ENCODE peak calls at places on chromosomes 7 and 10, in seven cellular contexts. F, G, M, O, N, I and H are unnamed samples.

GRCh38 chr7:131111081-131111576 is 216.5 kb upstream of the MKLN1 start:
- DNase-seq in I (no peak), O (no peak), G (no peak), M (no peak), N (peak; percentile 38), F (peak; percentile 34), H (no peak)

GRCh38 chr10:10871312-10871711 is 146.4 kb upstream of the CELF2 start:
- DNase-seq in N (no peak), I (no peak), O (no peak), M (no peak), F (no peak), G (no peak), H (no peak)

GRCh38 chr10:191703-192518 is 56.7 kb downstream of the ZMYND11 start:
- DNase-seq in O (peak; percentile 19), G (no peak), M (no peak), N (no peak), F (no peak), I (no peak), H (no peak)

GRCh38 chr7:149334930-149335329 is 72.9 kb downstream of the ZNF783 start:
- DNase-seq in I (no peak), O (no peak), N (no peak), G (no peak), M (no peak), F (no peak), H (no peak)

GRCh38 chr7:2906197-2906931 is 62.3 kb upstream of the GNA12 start:
- DNase-seq in M (no peak), O (no peak), F (no peak), G (no peak), N (no peak), I (no peak), H (no peak)

GRCh38 chr10:49106451-49106850 is 8.9 kb downstream of the VSTM4 start:
- DNase-seq in O (no peak), I (no peak), F (no peak), G (no peak), N (no peak), M (no peak), H (no peak)

GRCh38 chr10:27504897-27505457 is 873 bp downstream of the RAB18 start:
- DNase-seq in I (no peak), N (no peak), M (no peak), F (no peak), G (no peak), O (no peak), H (no peak)

GRCh38 chr7:107035446-107035845 is 9.1 kb upstream of the PRKAR2B start:
- DNase-seq in I (no peak), G (no peak), O (no peak), N (peak; percentile 91), M (no peak), F (peak; percentile 27), H (no peak)

GRCh38 chr10:132891994-132892393 is 50.4 kb downstream of the CFAP46 start:
- DNase-seq in F (no peak), G (no peak), N (no peak), I (no peak), M (no peak), O (no peak), H (no peak)

GRCh38 chr10:76245951-76246495 is 814.6 kb downstream of the LRMDA start:
- DNase-seq in G (no peak), N (no peak), I (no peak), F (no peak), M (no peak), O (no peak), H (no peak)

GRCh38 chr10:6014241-6014761 is 37.0 kb upstream of the IL15RA start:
- DNase-seq in G (peak; percentile 27), F (peak; percentile 52), I (peak; percentile 30), O (peak; percentile 34), N (peak; percentile 55), M (no peak), H (peak; percentile 44)

GRCh38 chr10:131897297-131897899 is 3.4 kb upstream of the PPP2R2D start:
- DNase-seq in O (peak; percentile 60), G (no peak), M (no peak), I (no peak), F (no peak), N (peak; percentile 89), H (no peak)

GRCh38 chr7:135678612-135679575 is 16.6 kb downstream of the STMP1 start:
- DNase-seq in I (no peak), G (no peak), N (no peak), M (no peak), O (no peak), F (no peak), H (no peak)

GRCh38 chr7:27210441-27211083 is 10.7 kb upstream of the HOXA13 start:
- DNase-seq in N (peak; percentile 61), I (no peak), F (peak; percentile 85), M (no peak), G (no peak), O (no peak), H (peak; percentile 56)

GRCh38 chr10:95133016-95133752 is 60.9 kb upstream of the ACSM6 start:
- DNase-seq in N (peak; percentile 57), O (peak; percentile 88), M (peak; percentile 67), F (peak; percentile 41), G (peak; percentile 15), I (peak; percentile 45), H (peak; percentile 20)

GRCh38 chr7:156950381-156950858 is 908 bp downstream of the NOM1 start:
- DNase-seq in O (no peak), G (no peak), M (no peak), N (no peak), F (no peak), I (no peak), H (no peak)

GRCh38 chr10:48579251-48579960 is 25.5 kb downstream of the ARHGAP22 start:
- DNase-seq in F (peak; percentile 68), I (no peak), O (no peak), M (no peak), G (no peak), N (no peak), H (no peak)

GRCh38 chr10:29643785-29644501 is 9.2 kb upstream of the SVIL start:
- DNase-seq in M (no peak), N (no peak), F (no peak), O (no peak), G (no peak), I (no peak), H (no peak)

GRCh38 chr10:61262486-61263261 is 190.5 kb downstream of the TMEM26 start:
- DNase-seq in N (no peak), F (no peak), I (no peak), M (no peak), O (no peak), G (no peak), H (no peak)

GRCh38 chr7:128091106-128091505 is 59.9 kb upstream of the LRRC4 start:
- DNase-seq in F (no peak), I (no peak), O (no peak), G (no peak), M (no peak), N (no peak), H (no peak)

GRCh38 chr7:155343150-155343549 is 45.5 kb downstream of the INSIG1 start:
- DNase-seq in F (no peak), G (no peak), I (no peak), N (no peak), M (no peak), O (no peak), H (no peak)

GRCh38 chr7:132402096-132402495 is 174.2 kb downstream of the PLXNA4 start:
- DNase-seq in F (no peak), M (no peak), I (no peak), O (no peak), G (no peak), N (no peak), H (no peak)

GRCh38 chr7:132406039-132406438 is 170.2 kb downstream of the PLXNA4 start:
- DNase-seq in I (no peak), G (no peak), O (no peak), M (no peak), F (no peak), N (no peak), H (no peak)

GRCh38 chr7:132402751-132403245 is 173.5 kb downstream of the PLXNA4 start:
- DNase-seq in N (no peak), I (no peak), O (no peak), F (no peak), M (no peak), G (no peak), H (no peak)

GRCh38 chr7:132404261-132404660 is 172.0 kb downstream of the PLXNA4 start:
- DNase-seq in M (no peak), O (no peak), I (no peak), N (no peak), G (no peak), F (no peak), H (no peak)

GRCh38 chr7:132403465-132404110 is 172.7 kb downstream of the PLXNA4 start:
- DNase-seq in F (no peak), N (no peak), I (no peak), G (no peak), O (no peak), M (no peak), H (no peak)
- TF ChIP-seq TAF1 in F (no peak), N (no peak), I (no peak), G (no peak), O (no peak), M (no peak), H (no peak)

GRCh38 chr10:74040200-74041126 is 42.5 kb downstream of the VCL start:
- DNase-seq in I (no peak), G (no peak), F (no peak), O (no peak), M (no peak), N (no peak), H (no peak)
- TF ChIP-seq POLR2AphosphoS5 in I (no peak), G (no peak), F (no peak), O (no peak), M (no peak), N (no peak), H (no peak)

GRCh38 chr10:121426307-121426706 is 171.9 kb downstream of the FGFR2 start:
- DNase-seq in N (peak; percentile 32), F (no peak), M (no peak), O (no peak), G (no peak), I (no peak), H (no peak)
- TF ChIP-seq TAF1 in N (no peak), F (no peak), M (no peak), O (no peak), G (no peak), I (no peak), H (no peak)

DNA sequence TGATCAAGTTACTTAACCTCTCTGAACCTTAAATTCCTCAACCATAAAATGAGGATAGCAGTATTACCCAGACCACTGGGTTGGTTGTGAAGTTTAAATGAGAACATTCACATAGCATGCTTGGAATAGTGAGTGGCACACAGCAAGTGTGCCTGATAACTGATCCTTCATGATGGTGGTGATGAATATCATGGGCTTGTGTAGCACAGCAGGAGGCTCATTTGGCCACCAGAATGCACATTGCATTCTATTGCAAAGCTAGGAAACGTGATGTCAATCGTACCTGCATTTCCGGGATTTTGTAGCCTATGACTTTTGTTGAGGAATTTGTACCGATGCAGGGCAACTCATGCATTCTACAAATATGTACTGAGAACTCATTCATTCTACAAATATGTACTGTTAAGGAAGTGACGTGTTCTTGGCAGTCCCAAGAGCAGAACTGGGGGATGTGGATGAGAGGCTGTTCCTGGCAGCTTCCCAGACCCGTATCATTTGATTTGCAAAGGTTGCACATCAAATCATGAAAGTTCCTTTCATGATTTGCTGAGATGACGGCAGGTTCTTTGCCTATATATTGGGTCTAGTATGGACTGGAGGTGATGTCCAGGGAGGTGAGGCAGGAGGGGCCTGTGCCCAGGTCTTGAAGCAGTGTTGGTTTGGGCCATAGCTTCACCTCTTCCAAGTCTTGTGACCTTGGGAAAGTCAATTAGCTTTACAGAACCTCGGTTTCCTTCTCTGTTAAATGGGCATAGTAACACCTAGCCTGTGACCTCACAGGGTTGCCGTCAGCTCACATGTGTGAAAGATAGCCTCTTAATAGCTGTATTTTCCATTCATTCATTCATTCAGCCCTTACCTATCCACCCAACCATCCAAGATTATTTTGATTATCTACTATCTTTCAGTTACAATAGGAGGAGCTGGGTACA is 94.7 kb upstream of the SMNDC1 start:
- DNase-seq in N (no peak), O (peak; percentile 79), M (no peak), F (no peak), G (no peak), I (no peak), H (no peak)
- TF ChIP-seq POLR2AphosphoS5 in N (no peak), O (no peak), M (no peak), F (peak; percentile 54), G (no peak), I (no peak), H (no peak)